ENCODE peak calls at places on chromosomes 12 and 14, in six cellular contexts. One of them, this sample, is unnamed.
A peak's percentile ranks its signal among the peaks of the same experiment; 100 is the strongest.

GRCh38 chr14:75050852-75051555 is at the start of gene MLH3:
- DNase-seq in SK-N-SH: peak; percentile 93
- DNase-seq in HCT116: peak; percentile 65
- DNase-seq in GM12878: no peak
- DNase-seq in K562: peak; percentile 88
- DNase-seq in H1: peak; percentile 87
- DNase-seq in this sample: peak; percentile 75

GRCh38 chr12:63753743-63754142 is 26.0 kb upstream of the RXYLT1 start:
- DNase-seq in GM12878: no peak
- DNase-seq in HCT116: no peak
- DNase-seq in H1: no peak
- DNase-seq in SK-N-SH: no peak
- DNase-seq in K562: no peak
- DNase-seq in this sample: no peak

GRCh38 chr12:104975621-104976343 is 10.3 kb upstream of the NOPCHAP1 start:
- DNase-seq in GM12878: no peak
- DNase-seq in HCT116: no peak
- DNase-seq in H1: no peak
- DNase-seq in SK-N-SH: no peak
- DNase-seq in K562: no peak
- DNase-seq in this sample: no peak

GRCh38 chr14:56129941-56130340 is 11.7 kb downstream of the PELI2 start:
- DNase-seq in GM12878: no peak
- DNase-seq in SK-N-SH: no peak
- DNase-seq in K562: no peak
- DNase-seq in HCT116: no peak
- DNase-seq in H1: no peak
- DNase-seq in this sample: no peak

GRCh38 chr14:24084439-24084838 is 9.7 kb upstream of the PCK2 start:
- DNase-seq in GM12878: no peak
- DNase-seq in HCT116: no peak
- DNase-seq in H1: no peak
- DNase-seq in SK-N-SH: no peak
- DNase-seq in K562: no peak
- DNase-seq in this sample: no peak

GRCh38 chr12:91307957-91308705 is 125.5 kb upstream of the DCN start:
- DNase-seq in SK-N-SH: no peak
- DNase-seq in H1: no peak
- DNase-seq in GM12878: no peak
- DNase-seq in K562: no peak
- DNase-seq in HCT116: no peak
- DNase-seq in this sample: no peak

GRCh38 chr14:24481622-24482324 is 26.3 kb downstream of the CMA1 start:
- DNase-seq in HCT116: peak; percentile 44
- DNase-seq in SK-N-SH: peak; percentile 77
- DNase-seq in GM12878: peak; percentile 17
- DNase-seq in H1: peak; percentile 70
- DNase-seq in K562: peak; percentile 73
- DNase-seq in this sample: peak; percentile 97

GRCh38 chr12:65946419-65946818 is 122.1 kb downstream of the HMGA2 start:
- DNase-seq in GM12878: no peak
- DNase-seq in K562: no peak
- DNase-seq in H1: no peak
- DNase-seq in SK-N-SH: no peak
- DNase-seq in HCT116: no peak
- DNase-seq in this sample: no peak

GRCh38 chr12:49055978-49056754 is 4.4 kb downstream of the KMT2D start:
- DNase-seq in K562: peak; percentile 72
- DNase-seq in HCT116: peak; percentile 35
- DNase-seq in H1: no peak
- DNase-seq in SK-N-SH: peak; percentile 81
- DNase-seq in GM12878: peak; percentile 65
- DNase-seq in this sample: peak; percentile 62

GRCh38 chr12:88266851-88267360 is 124.8 kb downstream of the TMTC3 start:
- DNase-seq in H1: no peak
- DNase-seq in K562: no peak
- DNase-seq in SK-N-SH: no peak
- DNase-seq in HCT116: no peak
- DNase-seq in GM12878: no peak
- DNase-seq in this sample: no peak

GRCh38 chr14:51008416-51008815 is 64.1 kb upstream of the PYGL start:
- DNase-seq in GM12878: no peak
- DNase-seq in HCT116: no peak
- DNase-seq in H1: no peak
- DNase-seq in K562: no peak
- DNase-seq in SK-N-SH: no peak
- DNase-seq in this sample: no peak

GRCh38 chr12:46659844-46660243 is 166.0 kb downstream of the SLC38A4 start:
- DNase-seq in K562: no peak
- DNase-seq in GM12878: no peak
- DNase-seq in SK-N-SH: no peak
- DNase-seq in H1: no peak
- DNase-seq in HCT116: no peak
- DNase-seq in this sample: no peak

GRCh38 chr12:46659032-46659703 is 166.6 kb downstream of the SLC38A4 start:
- DNase-seq in HCT116: no peak
- DNase-seq in GM12878: no peak
- DNase-seq in SK-N-SH: no peak
- DNase-seq in K562: no peak
- DNase-seq in H1: no peak
- DNase-seq in this sample: no peak

GRCh38 chr12:46661161-46661845 is 164.5 kb downstream of the SLC38A4 start:
- DNase-seq in GM12878: peak; percentile 48
- DNase-seq in HCT116: peak; percentile 71
- DNase-seq in H1: no peak
- DNase-seq in SK-N-SH: peak; percentile 39
- DNase-seq in K562: no peak
- DNase-seq in this sample: peak; percentile 77

GRCh38 chr12:46660276-46660675 is 165.5 kb downstream of the SLC38A4 start:
- DNase-seq in GM12878: no peak
- DNase-seq in HCT116: no peak
- DNase-seq in H1: no peak
- DNase-seq in SK-N-SH: no peak
- DNase-seq in K562: no peak
- DNase-seq in this sample: no peak

DNA sequence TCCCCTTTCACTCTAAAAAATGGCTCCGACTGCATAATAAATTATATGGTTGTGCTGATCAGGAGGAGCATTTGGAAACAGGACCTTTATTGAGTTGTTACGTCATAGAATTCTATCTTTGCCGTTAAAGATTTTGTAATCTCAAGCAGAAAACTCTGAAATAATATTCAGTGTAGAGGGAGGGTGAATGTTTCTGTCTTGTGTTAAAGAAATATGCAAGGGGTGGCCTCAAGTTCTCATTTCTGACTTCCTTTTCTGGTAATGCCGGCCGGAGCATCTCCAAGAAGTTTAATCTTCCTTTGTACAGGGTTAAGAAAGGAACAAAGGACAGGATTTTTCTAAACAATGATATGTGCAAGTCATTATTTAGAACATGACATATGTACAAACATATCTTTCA is 165.1 kb downstream of the SLC38A4 start:
- DNase-seq in K562: no peak
- DNase-seq in SK-N-SH: no peak
- DNase-seq in H1: no peak
- DNase-seq in GM12878: no peak
- DNase-seq in HCT116: no peak
- DNase-seq in this sample: no peak
- H3K4me1 ChIP-seq in K562: peaks cover 18% of the 10 kb centered on the region
- H3K4me1 ChIP-seq in SK-N-SH: no peaks in the 10 kb centered on the region
- H3K4me1 ChIP-seq in H1: no peaks in the 10 kb centered on the region
- H3K4me1 ChIP-seq in GM12878: peaks cover 7% of the 10 kb centered on the region
- H3K4me1 ChIP-seq in HCT116: peaks cover 59% of the 10 kb centered on the region
- H3K4me1 ChIP-seq in this sample: peaks cover 47% of the 10 kb centered on the region

GRCh38 chr14:71852201-71852600 is 80.0 kb upstream of the RGS6 start:
- DNase-seq in H1: no peak
- DNase-seq in GM12878: no peak
- DNase-seq in HCT116: no peak
- DNase-seq in K562: no peak
- DNase-seq in SK-N-SH: no peak
- DNase-seq in this sample: no peak

GRCh38 chr14:71855399-71856036 is 76.7 kb upstream of the RGS6 start:
- DNase-seq in H1: peak; percentile 43
- DNase-seq in K562: peak; percentile 44
- DNase-seq in SK-N-SH: peak; percentile 65
- DNase-seq in GM12878: peak; percentile 31
- DNase-seq in HCT116: peak; percentile 46
- DNase-seq in this sample: peak; percentile 49

GRCh38 chr14:71856199-71856919 is 75.9 kb upstream of the RGS6 start:
- DNase-seq in HCT116: no peak
- DNase-seq in K562: no peak
- DNase-seq in H1: no peak
- DNase-seq in SK-N-SH: no peak
- DNase-seq in GM12878: peak; percentile 64
- DNase-seq in this sample: no peak
- TF ChIP-seq JUND in HCT116: no peak
- TF ChIP-seq JUND in K562: no peak
- TF ChIP-seq JUND in H1: no peak
- TF ChIP-seq JUND in SK-N-SH: no peak
- TF ChIP-seq JUND in GM12878: no peak
- TF ChIP-seq JUND in this sample: no peak

GRCh38 chr14:92670967-92671366 is 77.5 kb downstream of the LGMN start:
- DNase-seq in SK-N-SH: no peak
- DNase-seq in H1: no peak
- DNase-seq in GM12878: no peak
- DNase-seq in K562: no peak
- DNase-seq in HCT116: no peak
- DNase-seq in this sample: no peak
- H3K4me1 ChIP-seq in SK-N-SH: no peaks in the 10 kb centered on the region
- H3K4me1 ChIP-seq in H1: no peaks in the 10 kb centered on the region
- H3K4me1 ChIP-seq in GM12878: peaks cover 32% of the 10 kb centered on the region
- H3K4me1 ChIP-seq in K562: no peaks in the 10 kb centered on the region
- H3K4me1 ChIP-seq in HCT116: no peaks in the 10 kb centered on the region
- H3K4me1 ChIP-seq in this sample: no peaks in the 10 kb centered on the region

GRCh38 chr12:1502441-1502785 is 92.0 kb downstream of the FBXL14 start:
- DNase-seq in SK-N-SH: no peak
- DNase-seq in K562: no peak
- DNase-seq in H1: no peak
- DNase-seq in GM12878: no peak
- DNase-seq in HCT116: no peak
- DNase-seq in this sample: no peak
- TF ChIP-seq JUND in SK-N-SH: no peak
- TF ChIP-seq JUND in K562: no peak
- TF ChIP-seq JUND in H1: no peak
- TF ChIP-seq JUND in GM12878: no peak
- TF ChIP-seq JUND in HCT116: no peak
- TF ChIP-seq JUND in this sample: no peak

GRCh38 chr14:59276235-59276634 is 87.8 kb downstream of the DAAM1 start:
- DNase-seq in GM12878: no peak
- DNase-seq in SK-N-SH: no peak
- DNase-seq in H1: no peak
- DNase-seq in HCT116: no peak
- DNase-seq in K562: no peak
- DNase-seq in this sample: no peak

GRCh38 chr14:59273737-59274136 is 85.3 kb downstream of the DAAM1 start:
- DNase-seq in HCT116: no peak
- DNase-seq in SK-N-SH: no peak
- DNase-seq in H1: no peak
- DNase-seq in K562: no peak
- DNase-seq in GM12878: no peak
- DNase-seq in this sample: no peak

GRCh38 chr14:59275668-59276067 is 87.2 kb downstream of the DAAM1 start:
- DNase-seq in GM12878: peak; percentile 78
- DNase-seq in K562: no peak
- DNase-seq in HCT116: peak; percentile 75
- DNase-seq in SK-N-SH: no peak
- DNase-seq in H1: no peak
- DNase-seq in this sample: peak; percentile 66

GRCh38 chr14:59272633-59273032 is 84.2 kb downstream of the DAAM1 start:
- DNase-seq in H1: no peak
- DNase-seq in K562: no peak
- DNase-seq in SK-N-SH: no peak
- DNase-seq in HCT116: no peak
- DNase-seq in GM12878: no peak
- DNase-seq in this sample: no peak

GRCh38 chr14:59274991-59275391 is 86.5 kb downstream of the DAAM1 start:
- DNase-seq in GM12878: peak; percentile 67
- DNase-seq in HCT116: no peak
- DNase-seq in K562: no peak
- DNase-seq in SK-N-SH: no peak
- DNase-seq in H1: no peak
- DNase-seq in this sample: no peak
- H3K4me1 ChIP-seq in GM12878: peaks cover 21% of the 10 kb centered on the region
- H3K4me1 ChIP-seq in HCT116: peaks cover 55% of the 10 kb centered on the region
- H3K4me1 ChIP-seq in K562: peaks cover 11% of the 10 kb centered on the region
- H3K4me1 ChIP-seq in SK-N-SH: peaks cover 2% of the 10 kb centered on the region
- H3K4me1 ChIP-seq in H1: no peaks in the 10 kb centered on the region
- H3K4me1 ChIP-seq in this sample: peaks cover 34% of the 10 kb centered on the region

DNA sequence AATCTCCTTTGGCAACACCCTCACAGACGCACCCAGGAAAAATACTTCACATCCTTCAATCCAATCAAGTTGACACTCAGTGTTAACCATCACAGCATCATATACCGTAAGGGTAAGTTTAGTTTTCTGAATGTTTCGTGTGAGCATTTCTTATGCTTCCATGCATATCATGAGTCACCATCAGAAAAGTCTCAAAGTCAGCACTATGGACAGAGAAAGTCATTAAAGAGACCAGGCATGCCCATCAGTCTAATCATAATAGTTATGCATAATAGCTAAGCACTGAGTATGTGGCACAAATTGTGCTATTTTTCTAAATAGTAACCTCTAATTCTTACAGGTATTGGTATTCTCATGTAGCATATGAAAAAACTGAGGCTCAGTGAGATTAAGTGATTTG is 158.8 kb upstream of the PRMT8 start:
- DNase-seq in H1: no peak
- DNase-seq in GM12878: no peak
- DNase-seq in K562: no peak
- DNase-seq in SK-N-SH: no peak
- DNase-seq in HCT116: no peak
- DNase-seq in this sample: no peak
- TF ChIP-seq JUND in H1: no peak
- TF ChIP-seq JUND in GM12878: no peak
- TF ChIP-seq JUND in K562: no peak
- TF ChIP-seq JUND in SK-N-SH: no peak
- TF ChIP-seq JUND in HCT116: no peak
- TF ChIP-seq JUND in this sample: no peak

This sample was measured in HepG2.